ENCODE peak calls at places on chromosomes 5 and 9, in ten cellular contexts. T is AG09319, A is H9, E is sigmoid colon, C is fibroblast of the aortic adventitia, D is AG10803, L is nephron progenitor cell, X is GM12878, P is lung, J is cardiac fibroblast. W is an unnamed sample.

GRCh38 chr5:139443766-139444473 is 4.6 kb upstream of the DNAJC18 start:
- DNase-seq in T (peak; percentile 60), A (no peak), E (peak; percentile 20), C (peak; percentile 66), D (peak; percentile 95), L (no peak), X (no peak), P (no peak), J (peak; percentile 51), W (no peak)

GRCh38 chr9:81372628-81373191 is 316.6 kb downstream of the TLE1 start:
- DNase-seq in T (no peak), A (no peak), E (no peak), C (peak; percentile 44), D (no peak), L (no peak), X (no peak), P (no peak), J (peak; percentile 48), W (no peak)

GRCh38 chr5:10519729-10520128 is 44.1 kb upstream of the ANKRD33B start:
- DNase-seq in T (no peak), A (no peak), E (peak; percentile 13), C (no peak), D (no peak), L (no peak), X (no peak), P (no peak), J (no peak), W (no peak)

GRCh38 chr5:53256746-53257145 is 147.2 kb upstream of the MOCS2 start:
- DNase-seq in T (no peak), A (no peak), E (no peak), C (peak; percentile 95), D (peak; percentile 30), L (no peak), X (no peak), P (no peak), J (peak; percentile 70), W (no peak)

GRCh38 chr9:114504341-114505186 is 709 bp downstream of the WHRN start:
- DNase-seq in T (no peak), A (peak; percentile 77), E (peak; percentile 80), C (no peak), D (peak; percentile 29), L (peak; percentile 70), X (no peak), P (peak; percentile 36), J (peak; percentile 26), W (no peak)

GRCh38 chr5:36403601-36404311 is 102.1 kb upstream of the RANBP3L start:
- DNase-seq in T (peak; percentile 52), A (no peak), E (peak; percentile 75), C (peak; percentile 95), D (peak; percentile 99), L (no peak), X (no peak), P (peak; percentile 35), J (peak; percentile 81), W (no peak)

GRCh38 chr5:124590686-124591085 is 155.8 kb downstream of the ZNF608 start:
- DNase-seq in T (no peak), A (no peak), E (no peak), C (no peak), D (no peak), L (no peak), X (no peak), P (no peak), J (no peak), W (no peak)

GRCh38 chr9:125744616-125745387 is 2.4 kb upstream of the PBX3 start:
- DNase-seq in T (peak; percentile 51), A (no peak), E (no peak), C (peak; percentile 45), D (peak; percentile 89), L (no peak), X (no peak), P (no peak), J (no peak), W (no peak)

DNA sequence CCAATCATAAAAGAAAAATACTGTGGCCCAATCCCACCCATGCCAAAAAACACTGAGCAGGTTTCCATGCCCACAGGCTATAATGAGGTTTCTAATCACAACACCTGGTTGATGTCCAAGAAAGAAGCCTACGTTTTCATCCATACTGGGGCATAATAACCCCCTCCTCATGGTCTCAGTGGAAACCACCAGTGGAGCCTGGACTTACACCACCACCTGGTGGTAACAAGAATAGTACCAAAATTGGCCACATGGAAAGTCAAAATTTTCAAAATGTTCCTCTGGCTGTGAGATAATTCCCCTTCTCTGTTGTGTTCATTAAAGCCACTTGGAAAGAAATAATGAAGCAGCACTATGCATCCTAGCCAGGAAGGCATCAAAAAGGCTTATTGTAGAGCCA is 687.3 kb upstream of the ST8SIA4 start:
- DNase-seq in T (no peak), A (no peak), E (no peak), C (no peak), D (no peak), L (no peak), X (no peak), P (no peak), J (no peak), W (no peak)
- TF ChIP-seq CTCF in T (peak; percentile 26), A (peak; percentile 68), E (no peak), C (no peak), D (peak; percentile 41), L (peak; percentile 36), X (peak; percentile 42), P (no peak), J (no peak), W (peak; percentile 39)

GRCh38 chr5:134525687-134526482 is 415 bp downstream of the JADE2 start:
- DNase-seq in T (no peak), A (peak; percentile 70), E (peak; percentile 91), C (peak; percentile 82), D (peak; percentile 81), L (peak; percentile 71), X (no peak), P (peak; percentile 79), J (peak; percentile 85), W (no peak)

GRCh38 chr5:134524219-134524825 is 1.1 kb upstream of the JADE2 start:
- DNase-seq in T (no peak), A (peak; percentile 91), E (peak; percentile 95), C (peak; percentile 79), D (peak; percentile 75), L (peak; percentile 66), X (no peak), P (peak; percentile 87), J (peak; percentile 89), W (no peak)

GRCh38 chr5:134521831-134522230 is 3.6 kb upstream of the JADE2 start:
- DNase-seq in T (no peak), A (no peak), E (no peak), C (no peak), D (no peak), L (no peak), X (no peak), P (no peak), J (no peak), W (no peak)

GRCh38 chr5:134524826-134525686 is at the start of gene JADE2:
- DNase-seq in T (no peak), A (peak; percentile 57), E (peak; percentile 89), C (peak; percentile 81), D (peak; percentile 63), L (peak; percentile 40), X (no peak), P (peak; percentile 68), J (peak; percentile 84), W (no peak)

DNA sequence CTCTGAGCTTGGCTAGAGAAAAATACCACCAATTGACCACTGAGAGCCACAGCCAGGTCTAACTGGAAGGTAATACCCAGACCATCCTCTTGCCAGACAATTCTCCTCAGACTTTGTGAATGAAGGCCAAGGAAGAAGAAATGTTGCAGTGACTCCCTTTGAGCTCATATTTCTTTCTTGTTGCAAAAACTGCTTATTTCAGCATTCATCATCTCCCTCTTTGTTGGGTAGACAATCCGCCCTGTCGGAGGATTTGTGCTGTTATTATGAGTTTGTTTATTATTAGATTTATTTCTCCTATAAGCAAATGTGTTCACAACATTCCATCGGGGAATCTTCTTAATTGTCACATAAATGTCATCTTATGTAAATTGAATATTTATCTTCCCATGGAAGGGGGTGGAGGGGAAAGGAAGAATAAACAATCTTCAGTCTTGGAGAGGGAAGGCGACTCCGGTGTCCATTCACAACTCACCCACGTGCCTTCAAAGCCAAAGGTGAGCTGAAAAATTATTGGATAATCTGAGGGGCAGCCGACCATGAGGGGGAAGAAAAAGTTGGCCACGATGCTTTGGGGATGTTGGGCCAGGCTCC is 1.8 kb upstream of the JADE2 start:
- DNase-seq in T (no peak), A (no peak), E (no peak), C (no peak), D (no peak), L (no peak), X (no peak), P (no peak), J (no peak), W (no peak)
- TF ChIP-seq CTCF in T (no peak), A (no peak), E (no peak), C (no peak), D (no peak), L (no peak), X (no peak), P (no peak), J (no peak), W (no peak)

GRCh38 chr5:179769276-179769675 is 24.5 kb upstream of the LTC4S start:
- DNase-seq in T (no peak), A (no peak), E (no peak), C (no peak), D (no peak), L (no peak), X (no peak), P (no peak), J (no peak), W (no peak)

GRCh38 chr5:179766726-179767455 is 26.9 kb upstream of the LTC4S start:
- DNase-seq in T (no peak), A (no peak), E (no peak), C (no peak), D (no peak), L (no peak), X (no peak), P (no peak), J (peak; percentile 41), W (no peak)

GRCh38 chr5:179766021-179766725 is 27.6 kb upstream of the LTC4S start:
- DNase-seq in T (no peak), A (no peak), E (no peak), C (peak; percentile 23), D (peak; percentile 38), L (no peak), X (no peak), P (no peak), J (peak; percentile 32), W (no peak)

GRCh38 chr5:179769796-179770195 is 24.0 kb upstream of the LTC4S start:
- DNase-seq in T (no peak), A (no peak), E (no peak), C (no peak), D (no peak), L (no peak), X (no peak), P (no peak), J (no peak), W (no peak)

DNA sequence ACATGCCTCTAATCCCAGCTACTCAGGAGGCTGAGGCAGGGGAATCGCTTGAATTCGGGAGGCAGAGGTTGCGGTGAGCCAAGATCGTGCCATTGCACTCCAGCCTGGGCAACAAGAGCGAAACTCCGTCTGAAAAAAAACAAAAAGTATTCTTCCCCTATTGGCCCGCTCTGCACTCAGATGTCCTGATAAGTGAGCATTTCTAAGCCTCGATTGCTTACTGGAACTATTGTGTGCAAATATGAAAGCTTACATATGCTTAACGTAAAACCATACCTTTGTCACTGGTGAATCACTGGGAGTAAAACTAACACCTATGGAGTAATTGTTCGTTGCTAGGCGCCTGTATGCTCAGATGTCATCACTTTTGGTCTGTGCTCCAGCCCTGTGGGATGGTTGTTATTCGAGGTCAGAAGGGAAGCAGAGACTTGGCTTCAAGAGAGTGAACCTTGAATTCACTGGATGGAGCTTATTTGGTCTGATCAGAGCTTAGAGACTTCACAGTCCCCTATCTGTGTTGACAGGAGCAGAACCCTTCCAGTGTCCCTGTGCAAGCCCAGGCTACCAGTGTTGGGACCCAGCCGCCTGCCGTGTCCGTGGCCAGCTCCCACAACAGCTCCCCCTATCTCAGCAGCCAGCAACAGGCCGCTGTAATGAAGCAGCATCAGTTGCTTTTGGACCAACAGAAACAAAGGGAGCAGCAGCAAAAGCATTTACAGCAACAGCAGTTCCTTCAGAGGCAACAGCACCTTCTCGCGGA is 25.3 kb upstream of the LTC4S start:
- DNase-seq in T (no peak), A (peak; percentile 64), E (no peak), C (no peak), D (no peak), L (no peak), X (no peak), P (no peak), J (no peak), W (no peak)
- TF ChIP-seq CTCF in T (no peak), A (peak; percentile 63), E (no peak), C (peak; percentile 5), D (no peak), L (no peak), X (no peak), P (no peak), J (no peak), W (no peak)

GRCh38 chr9:101119206-101119819 is 90.8 kb downstream of the PLPPR1 start:
- DNase-seq in T (no peak), A (peak; percentile 85), E (no peak), C (peak; percentile 0), D (peak; percentile 6), L (peak; percentile 78), X (no peak), P (peak; percentile 55), J (peak; percentile 10), W (no peak)
- TF ChIP-seq CTCF in T (peak; percentile 47), A (peak; percentile 93), E (no peak), C (peak; percentile 54), D (peak; percentile 61), L (peak; percentile 83), X (peak; percentile 72), P (peak; percentile 29), J (peak; percentile 60), W (peak; percentile 84)

W was measured in GM12864.